ENCODE peak calls at places on chromosomes 11 and 22, in seven cellular contexts. D is small intestine; E is neuronal stem cell; L is CD8-positive, alpha-beta T cell; F is cardiac muscle cell; Y is lung; N is AG10803. P is an unnamed sample.

GRCh38 chr11:119666463-119667131 is 62.4 kb downstream of the NECTIN1 start:
- DNase-seq in E (peak), L (peak), D (peak), F (peak), N (peak), Y (peak), P (peak)

GRCh38 chr11:64013141-64013896 is 22.4 kb upstream of the FLRT1 start:
- DNase-seq in Y (no peak), E (no peak), N (no peak), D (no peak), L (no peak), F (no peak), P (no peak)

GRCh38 chr11:3642071-3642951 is 519 bp upstream of the ART5 start:
- DNase-seq in Y (peak), E (peak), L (peak), F (peak), N (peak), D (peak), P (peak)

GRCh38 chr11:64723117-64723906 is at the start of gene NRXN2:
- DNase-seq in L (peak), D (peak), E (peak), N (peak), F (peak), Y (peak), P (peak)

GRCh38 chr11:120603071-120603470 is 91.5 kb downstream of the GRIK4 start:
- DNase-seq in F (no peak), D (no peak), N (no peak), Y (no peak), E (no peak), L (no peak), P (no peak)

GRCh38 chr11:47553417-47553746 is 450 bp upstream of the CELF1 start:
- DNase-seq in D (no peak), N (peak), F (no peak), E (no peak), Y (no peak), L (no peak), P (no peak)

GRCh38 chr11:79822771-79823170 is 381.9 kb upstream of the TENM4 start:
- DNase-seq in N (no peak), Y (no peak), D (no peak), L (no peak), E (no peak), F (no peak), P (no peak)

GRCh38 chr11:78203184-78203583 is 14.5 kb downstream of the USP35 start:
- DNase-seq in Y (no peak), N (no peak), D (peak), F (no peak), E (no peak), L (peak), P (no peak)

GRCh38 chr22:27241430-27242110 is 560.0 kb downstream of the MN1 start:
- DNase-seq in D (no peak), E (no peak), Y (no peak), N (peak), F (peak), L (no peak), P (no peak)

GRCh38 chr11:69427337-69427736 is 54.1 kb upstream of the LINC01488 start:
- DNase-seq in Y (no peak), F (no peak), E (no peak), L (no peak), D (no peak), N (no peak), P (peak)

GRCh38 chr11:19868281-19868821 is 155.7 kb downstream of the NAV2 start:
- DNase-seq in E (no peak), Y (peak), L (no peak), N (peak), F (no peak), D (peak), P (peak)

GRCh38 chr22:48600171-48600570 is 1227.5 kb downstream of the BRD1 start:
- DNase-seq in N (no peak), F (no peak), E (no peak), D (no peak), L (no peak), Y (no peak), P (no peak)

GRCh38 chr11:101617735-101618332 is 34.0 kb upstream of the TRPC6 start:
- DNase-seq in L (no peak), D (no peak), N (peak), E (no peak), F (no peak), Y (no peak), P (peak)

GRCh38 chr11:72814831-72815618 is 814 bp downstream of the ATG16L2 start:
- DNase-seq in F (peak), N (peak), E (no peak), Y (no peak), D (peak), L (peak), P (peak)

GRCh38 chr22:20400606-20401375 is 6.8 kb downstream of the ZNF74 start:
- DNase-seq in N (no peak), D (no peak), F (no peak), E (no peak), L (no peak), Y (no peak), P (no peak)

GRCh38 chr11:125345706-125346561 is 150.1 kb downstream of the FEZ1 start:
- DNase-seq in L (no peak), D (peak), F (peak), Y (peak), E (peak), N (peak), P (peak)

GRCh38 chr11:75946531-75947530 is 131.8 kb downstream of the UVRAG start:
- DNase-seq in E (no peak), D (peak), F (no peak), L (no peak), Y (no peak), N (no peak), P (peak)

GRCh38 chr11:23554002-23554401 is 693.7 kb upstream of the CCDC179 start:
- DNase-seq in D (peak), Y (no peak), F (no peak), E (no peak), L (no peak), N (no peak), P (no peak)

GRCh38 chr22:35811670-35812069 is 94.0 kb downstream of the APOL5 start:
- DNase-seq in D (no peak), N (no peak), E (no peak), Y (no peak), F (no peak), L (no peak), P (no peak)

GRCh38 chr22:49435596-49435995 is 392.1 kb downstream of the BRD1 start:
- DNase-seq in F (no peak), L (no peak), Y (no peak), D (no peak), E (no peak), N (no peak), P (no peak)

GRCh38 chr11:121446752-121447156 is 5.4 kb upstream of the SORL1 start:
- DNase-seq in E (no peak), F (peak), N (peak), L (no peak), D (no peak), Y (no peak), P (peak)

GRCh38 chr11:103051986-103052385 is 40.0 kb downstream of the DCUN1D5 start:
- DNase-seq in L (no peak), D (no peak), Y (no peak), F (no peak), E (no peak), N (peak), P (no peak)

GRCh38 chr22:48396091-48396784 is 1431.4 kb downstream of the BRD1 start:
- DNase-seq in L (no peak), N (no peak), E (no peak), F (no peak), D (no peak), Y (no peak), P (no peak)

GRCh38 chr11:64850979-64851567 is 6.6 kb upstream of the CDC42BPG start:
- DNase-seq in D (no peak), E (no peak), L (peak), N (no peak), F (no peak), Y (no peak), P (no peak)

GRCh38 chr11:126507646-126508045 is 152.2 kb downstream of the ST3GAL4 start:
- DNase-seq in L (no peak), N (no peak), Y (no peak), D (no peak), E (no peak), F (no peak), P (no peak)

GRCh38 chr22:46145896-46146295 is 4.4 kb upstream of the PPARA start:
- DNase-seq in Y (no peak), N (no peak), E (no peak), F (no peak), D (no peak), L (no peak), P (no peak)
- H3K4me3 ChIP-seq in Y (no peak), N (no peak), E (no peak), F (no peak), D (no peak), L (no peak), P (no peak)

GRCh38 chr22:38866024-38866398 is 6.0 kb downstream of the CBX6 start:
- DNase-seq in F (no peak), E (no peak), N (no peak), L (no peak), Y (no peak), D (no peak), P (no peak)

GRCh38 chr22:38863531-38864131 is 8.4 kb downstream of the CBX6 start:
- DNase-seq in E (no peak), D (no peak), L (no peak), N (no peak), Y (no peak), F (no peak), P (no peak)

GRCh38 chr22:38862375-38863329 is 9.4 kb downstream of the CBX6 start:
- DNase-seq in N (no peak), D (no peak), F (peak), L (no peak), E (no peak), Y (no peak), P (no peak)

GRCh38 chr22:38865201-38866023 is 6.6 kb downstream of the CBX6 start:
- DNase-seq in E (no peak), F (no peak), N (no peak), D (no peak), Y (no peak), L (no peak), P (no peak)

DNA sequence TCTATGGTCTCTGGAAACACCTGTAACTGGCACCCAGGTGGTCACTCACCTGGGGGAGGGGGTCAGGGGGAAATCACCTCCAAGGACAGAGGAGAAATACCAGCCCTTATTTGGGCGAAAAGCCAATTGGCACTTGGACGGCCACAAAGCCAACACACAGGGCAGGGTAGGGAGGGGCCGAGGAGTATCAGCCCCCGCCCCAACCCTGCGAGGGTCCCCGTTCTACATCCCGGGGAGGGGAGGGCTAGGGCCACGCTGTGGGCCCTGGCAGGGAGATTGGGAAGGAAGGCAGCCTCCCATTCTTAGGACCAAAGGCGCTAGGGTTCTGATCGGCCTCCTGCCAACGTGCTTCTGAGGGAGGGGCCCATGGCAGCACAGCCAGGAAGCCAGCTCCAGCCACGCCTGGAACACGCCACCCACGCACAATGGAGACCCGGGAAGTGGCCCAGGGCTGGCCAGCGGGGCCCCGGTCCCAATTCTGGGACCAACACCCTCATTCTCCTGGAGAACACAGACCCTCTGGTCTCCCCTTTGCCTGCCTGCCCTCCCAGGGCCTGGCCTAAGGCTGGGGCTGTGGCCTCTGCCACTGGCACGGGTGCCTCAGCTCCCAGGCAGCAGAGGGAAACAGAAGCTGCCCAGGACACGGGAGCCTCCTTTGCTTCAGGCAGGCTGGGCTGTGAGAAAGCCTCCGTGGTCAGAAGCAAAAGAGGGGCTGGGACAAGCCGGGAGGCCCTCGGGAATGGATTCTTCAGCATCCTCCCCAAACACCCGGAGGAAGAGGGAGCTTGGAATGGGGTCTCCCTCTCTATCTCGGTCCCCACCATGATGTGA is 7.4 kb downstream of the CBX6 start:
- DNase-seq in Y (no peak), F (no peak), N (no peak), D (no peak), E (no peak), L (no peak), P (no peak)
- H3K4me3 ChIP-seq in Y (no peak), F (no peak), N (no peak), D (no peak), E (no peak), L (no peak), P (no peak)

GRCh38 chr22:22618448-22618847 is 26.0 kb upstream of the GGTLC2 start:
- DNase-seq in D (no peak), N (no peak), L (no peak), F (no peak), Y (no peak), E (no peak), P (no peak)
- H3K4me3 ChIP-seq in D (no peak), N (no peak), L (no peak), F (no peak), Y (no peak), E (no peak), P (no peak)

GRCh38 chr11:66717925-66718319 is 11.1 kb downstream of the SPTBN2 start:
- DNase-seq in D (no peak), Y (no peak), F (no peak), E (no peak), N (no peak), L (no peak), P (no peak)
- H3K4me3 ChIP-seq in D (no peak), Y (no peak), F (no peak), E (no peak), N (no peak), L (no peak), P (no peak)

GRCh38 chr11:62540804-62541671 is 5.6 kb downstream of the AHNAK start:
- DNase-seq in N (no peak), F (no peak), Y (no peak), D (no peak), L (no peak), E (no peak), P (no peak)

GRCh38 chr11:62543680-62544444 is 2.7 kb downstream of the AHNAK start:
- DNase-seq in N (no peak), Y (no peak), L (no peak), E (no peak), D (no peak), F (no peak), P (no peak)

GRCh38 chr11:62544521-62545436 is 1.8 kb downstream of the AHNAK start:
- DNase-seq in E (no peak), Y (no peak), N (no peak), F (no peak), D (peak), L (no peak), P (no peak)

GRCh38 chr11:62542111-62542745 is 4.4 kb downstream of the AHNAK start:
- DNase-seq in E (no peak), Y (no peak), N (no peak), F (no peak), D (peak), L (no peak), P (no peak)

DNA sequence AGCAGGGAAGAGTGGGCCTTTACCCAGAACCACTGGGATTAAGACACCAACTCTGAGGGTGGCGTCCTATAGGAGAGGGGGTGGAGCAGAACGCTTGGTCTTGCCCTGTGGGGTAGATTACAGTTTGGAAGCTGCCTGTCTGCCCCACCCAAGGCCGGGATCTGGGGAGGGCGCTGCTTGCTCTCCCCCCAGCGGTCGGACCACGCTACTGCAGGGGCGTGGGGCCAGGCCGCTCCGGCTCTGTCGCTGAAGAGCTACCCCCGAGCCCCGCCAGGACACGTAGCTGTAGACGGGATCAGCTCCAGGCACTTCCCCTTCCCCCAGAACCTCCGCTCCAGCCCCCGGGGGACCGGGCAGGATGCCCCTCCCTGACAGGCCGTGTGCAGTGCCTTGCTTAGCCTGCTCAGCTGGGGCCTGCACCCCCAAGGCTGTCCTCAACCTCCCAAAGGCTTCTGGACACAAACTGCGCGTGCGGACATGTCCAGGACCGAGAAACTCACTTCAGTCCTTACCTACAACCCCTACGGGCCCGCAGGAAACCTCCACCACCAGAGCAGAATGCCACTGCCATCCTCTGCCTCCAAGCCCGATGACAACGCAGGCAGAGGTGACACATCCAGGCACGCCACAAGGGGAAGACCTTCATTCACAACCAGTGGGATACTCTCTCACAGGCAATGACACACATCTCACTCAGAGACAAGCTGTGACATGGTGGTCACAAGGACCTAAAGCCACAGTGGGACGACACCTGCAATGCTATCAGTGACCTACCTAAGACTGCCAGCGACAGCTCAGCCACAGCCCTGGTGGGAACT is 3.6 kb downstream of the AHNAK start:
- DNase-seq in E (peak), L (peak), N (peak), D (peak), Y (peak), F (peak), P (peak)
- H3K4me3 ChIP-seq in E (no peak), L (peak), N (peak), D (peak), Y (peak), F (no peak), P (peak)

GRCh38 chr11:45843158-45843924 is 3.9 kb upstream of the CRY2 start:
- DNase-seq in N (peak), Y (peak), E (peak), L (peak), D (peak), F (peak), P (peak)
- H3K4me3 ChIP-seq in N (no peak), Y (no peak), E (no peak), L (peak), D (no peak), F (no peak), P (no peak)

DNA sequence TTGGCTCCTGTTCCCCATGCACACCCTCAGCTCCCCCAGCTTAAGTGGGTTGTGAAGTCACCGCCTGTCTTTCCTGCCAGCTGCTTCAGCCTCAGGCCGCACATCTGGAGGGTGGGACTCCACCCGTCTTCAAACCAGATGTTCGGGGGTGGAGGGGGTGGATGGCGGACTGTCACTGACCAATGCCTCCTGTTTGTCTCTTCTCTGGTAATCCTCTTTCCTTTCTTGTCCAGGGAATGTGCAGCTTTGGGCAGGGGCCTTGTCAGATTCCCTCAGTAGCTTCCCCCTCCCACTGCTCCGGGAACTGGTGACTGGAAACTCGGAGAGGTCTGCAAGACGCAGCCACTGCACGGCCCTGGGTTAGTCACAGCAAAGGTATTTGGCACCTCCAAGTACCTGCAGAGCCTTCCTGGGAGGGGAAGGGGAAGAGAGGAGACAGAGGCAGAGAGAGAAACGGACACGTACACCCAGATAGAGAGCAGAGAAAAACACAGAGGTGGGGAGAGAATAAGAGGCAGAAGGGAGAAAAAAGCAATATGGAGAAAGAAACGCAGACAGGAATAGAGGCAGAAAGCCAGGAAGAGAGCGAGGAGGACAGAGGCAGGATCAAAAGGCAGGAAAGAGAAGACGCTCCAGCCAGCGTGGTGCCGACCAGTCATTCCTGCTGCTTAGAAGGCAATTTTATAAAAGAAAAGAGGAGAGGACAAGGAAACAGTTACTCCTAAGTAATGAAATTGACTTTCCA is 56.1 kb upstream of the TIMP3 start:
- DNase-seq in L (no peak), D (no peak), N (peak), E (peak), F (peak), Y (peak), P (peak)
- H3K4me3 ChIP-seq in L (no peak), D (no peak), N (peak), E (no peak), F (no peak), Y (no peak), P (no peak)

GRCh38 chr22:37601203-37601539 is 7.5 kb upstream of the GGA1 start:
- DNase-seq in D (no peak), N (no peak), F (peak), E (no peak), L (no peak), Y (no peak), P (no peak)
- H3K4me3 ChIP-seq in D (no peak), N (no peak), F (no peak), E (no peak), L (no peak), Y (no peak), P (no peak)